ENCODE peak calls at places on chromosomes 3 and 15, in four cellular contexts. One of them, this sample, is unnamed.

GRCh38 chr3:88013592-88013991 is 45.2 kb downstream of the CGGBP1 start:
- DNase-seq in astrocyte of the spinal cord: no peak
- DNase-seq in choroid plexus epithelial cell: no peak
- DNase-seq in AG10803: no peak
- DNase-seq in this sample: no peak

GRCh38 chr3:194472290-194472920 is 14.4 kb downstream of the ATP13A3 start:
- DNase-seq in astrocyte of the spinal cord: peak
- DNase-seq in choroid plexus epithelial cell: peak
- DNase-seq in AG10803: peak
- DNase-seq in this sample: peak

GRCh38 chr3:154901263-154901662 is 178.9 kb upstream of the MME start:
- DNase-seq in astrocyte of the spinal cord: no peak
- DNase-seq in choroid plexus epithelial cell: no peak
- DNase-seq in AG10803: peak
- DNase-seq in this sample: no peak

GRCh38 chr3:136984837-136985236 is 27.1 kb downstream of the IL20RB start:
- DNase-seq in astrocyte of the spinal cord: peak
- DNase-seq in choroid plexus epithelial cell: peak
- DNase-seq in AG10803: peak
- DNase-seq in this sample: peak

GRCh38 chr3:34260266-34260990 is 462.0 kb downstream of the PDCD6IP start:
- DNase-seq in astrocyte of the spinal cord: peak
- DNase-seq in choroid plexus epithelial cell: peak
- DNase-seq in AG10803: peak
- DNase-seq in this sample: peak

GRCh38 chr3:156563900-156564682 is 9.2 kb upstream of the SSR3 start:
- DNase-seq in astrocyte of the spinal cord: no peak
- DNase-seq in choroid plexus epithelial cell: no peak
- DNase-seq in AG10803: peak
- DNase-seq in this sample: no peak

GRCh38 chr3:37504583-37505357 is 330.4 kb upstream of the LRRFIP2 start:
- DNase-seq in astrocyte of the spinal cord: no peak
- DNase-seq in choroid plexus epithelial cell: no peak
- DNase-seq in AG10803: no peak
- DNase-seq in this sample: no peak

GRCh38 chr15:59298255-59298856 is 74.3 kb downstream of the MYO1E start:
- DNase-seq in astrocyte of the spinal cord: no peak
- DNase-seq in choroid plexus epithelial cell: no peak
- DNase-seq in AG10803: no peak
- DNase-seq in this sample: no peak

GRCh38 chr3:142941373-142942123 is 21.9 kb downstream of the PAQR9 start:
- DNase-seq in astrocyte of the spinal cord: no peak
- DNase-seq in choroid plexus epithelial cell: no peak
- DNase-seq in AG10803: no peak
- DNase-seq in this sample: no peak

GRCh38 chr3:45995370-45996192 is at the start of gene FYCO1:
- DNase-seq in astrocyte of the spinal cord: peak
- DNase-seq in choroid plexus epithelial cell: peak
- DNase-seq in AG10803: peak
- DNase-seq in this sample: peak

GRCh38 chr15:78056714-78057269 is 20.7 kb downstream of the TBC1D2B start:
- DNase-seq in astrocyte of the spinal cord: no peak
- DNase-seq in choroid plexus epithelial cell: peak
- DNase-seq in AG10803: peak
- DNase-seq in this sample: peak

GRCh38 chr3:128997486-128997885 is 3.6 kb upstream of the CFAP92 start:
- DNase-seq in astrocyte of the spinal cord: no peak
- DNase-seq in choroid plexus epithelial cell: no peak
- DNase-seq in AG10803: no peak
- DNase-seq in this sample: no peak

GRCh38 chr3:13220991-13221390 is 147.8 kb upstream of the IQSEC1 start:
- DNase-seq in astrocyte of the spinal cord: no peak
- DNase-seq in choroid plexus epithelial cell: no peak
- DNase-seq in AG10803: no peak
- DNase-seq in this sample: no peak

GRCh38 chr3:42071720-42072582 is 19.2 kb upstream of the TRAK1 start:
- DNase-seq in astrocyte of the spinal cord: peak
- DNase-seq in choroid plexus epithelial cell: peak
- DNase-seq in AG10803: peak
- DNase-seq in this sample: peak

GRCh38 chr3:175266478-175266877 is 407.3 kb downstream of the NAALADL2 start:
- DNase-seq in astrocyte of the spinal cord: peak
- DNase-seq in choroid plexus epithelial cell: peak
- DNase-seq in AG10803: peak
- DNase-seq in this sample: peak

GRCh38 chr15:51132384-51133139 is 37.9 kb upstream of the TNFAIP8L3 start:
- DNase-seq in astrocyte of the spinal cord: peak
- DNase-seq in choroid plexus epithelial cell: peak
- DNase-seq in AG10803: peak
- DNase-seq in this sample: peak

GRCh38 chr3:63824309-63824708 is 5.2 kb downstream of the C3orf49 start:
- DNase-seq in astrocyte of the spinal cord: peak
- DNase-seq in choroid plexus epithelial cell: peak
- DNase-seq in AG10803: peak
- DNase-seq in this sample: peak

GRCh38 chr3:54784021-54784420 is 143.8 kb downstream of the LRTM1 start:
- DNase-seq in astrocyte of the spinal cord: no peak
- DNase-seq in choroid plexus epithelial cell: no peak
- DNase-seq in AG10803: no peak
- DNase-seq in this sample: no peak

GRCh38 chr3:168398371-168399030 is 302.8 kb upstream of the GOLIM4 start:
- DNase-seq in astrocyte of the spinal cord: peak
- DNase-seq in choroid plexus epithelial cell: peak
- DNase-seq in AG10803: peak
- DNase-seq in this sample: peak

GRCh38 chr15:99931703-99932603 is 198.7 kb upstream of the LYSMD4 start:
- DNase-seq in astrocyte of the spinal cord: no peak
- DNase-seq in choroid plexus epithelial cell: no peak
- DNase-seq in AG10803: no peak
- DNase-seq in this sample: no peak

GRCh38 chr15:88303455-88303854 is 46.9 kb upstream of the NTRK3 start:
- DNase-seq in astrocyte of the spinal cord: no peak
- DNase-seq in choroid plexus epithelial cell: no peak
- DNase-seq in AG10803: no peak
- DNase-seq in this sample: no peak

GRCh38 chr3:45417949-45418847 is 29.8 kb downstream of the LARS2 start:
- DNase-seq in astrocyte of the spinal cord: no peak
- DNase-seq in choroid plexus epithelial cell: no peak
- DNase-seq in AG10803: no peak
- DNase-seq in this sample: no peak

GRCh38 chr15:75725021-75725718 is 12.5 kb upstream of the CSPG4 start:
- DNase-seq in astrocyte of the spinal cord: no peak
- DNase-seq in choroid plexus epithelial cell: no peak
- DNase-seq in AG10803: no peak
- DNase-seq in this sample: no peak

GRCh38 chr15:92914768-92915221 is 14.7 kb downstream of the CHD2 start:
- DNase-seq in astrocyte of the spinal cord: no peak
- DNase-seq in choroid plexus epithelial cell: no peak
- DNase-seq in AG10803: no peak
- DNase-seq in this sample: no peak

GRCh38 chr15:67244966-67245478 is 9.4 kb downstream of the AAGAB start:
- DNase-seq in astrocyte of the spinal cord: peak
- DNase-seq in choroid plexus epithelial cell: peak
- DNase-seq in AG10803: peak
- DNase-seq in this sample: peak

GRCh38 chr3:11386413-11387155 is 114.4 kb downstream of the ATG7 start:
- DNase-seq in astrocyte of the spinal cord: peak
- DNase-seq in choroid plexus epithelial cell: no peak
- DNase-seq in AG10803: peak
- DNase-seq in this sample: peak

GRCh38 chr15:39381517-39381916 is 199.4 kb upstream of the THBS1 start:
- DNase-seq in astrocyte of the spinal cord: peak
- DNase-seq in choroid plexus epithelial cell: peak
- DNase-seq in AG10803: peak
- DNase-seq in this sample: no peak

GRCh38 chr3:170536712-170537111 is 49.2 kb downstream of the SLC7A14 start:
- DNase-seq in astrocyte of the spinal cord: no peak
- DNase-seq in choroid plexus epithelial cell: no peak
- DNase-seq in AG10803: no peak
- DNase-seq in this sample: no peak

GRCh38 chr15:60477991-60478632 is 830 bp downstream of the ICE2 start:
- DNase-seq in astrocyte of the spinal cord: peak
- DNase-seq in choroid plexus epithelial cell: peak
- DNase-seq in AG10803: peak
- DNase-seq in this sample: peak

GRCh38 chr15:97598353-97598798 is 362.1 kb upstream of the ARRDC4 start:
- DNase-seq in astrocyte of the spinal cord: no peak
- DNase-seq in choroid plexus epithelial cell: peak
- DNase-seq in AG10803: no peak
- DNase-seq in this sample: no peak

GRCh38 chr3:101081990-101082389 is 88.8 kb upstream of the ABI3BP start:
- DNase-seq in astrocyte of the spinal cord: peak
- DNase-seq in choroid plexus epithelial cell: peak
- DNase-seq in AG10803: no peak
- DNase-seq in this sample: no peak

GRCh38 chr3:38646630-38647029 is 2.9 kb downstream of the SCN5A start:
- DNase-seq in astrocyte of the spinal cord: peak
- DNase-seq in choroid plexus epithelial cell: peak
- DNase-seq in AG10803: peak
- DNase-seq in this sample: peak

GRCh38 chr15:56244811-56245576 is 1.3 kb upstream of the RFX7 start:
- DNase-seq in astrocyte of the spinal cord: no peak
- DNase-seq in choroid plexus epithelial cell: no peak
- DNase-seq in AG10803: no peak
- DNase-seq in this sample: no peak
- H3K4me3 ChIP-seq in astrocyte of the spinal cord: peak
- H3K4me3 ChIP-seq in choroid plexus epithelial cell: peak
- H3K4me3 ChIP-seq in AG10803: peak
- H3K4me3 ChIP-seq in this sample: peak

GRCh38 chr3:28267984-28268849 is 26.8 kb downstream of the CMC1 start:
- DNase-seq in astrocyte of the spinal cord: no peak
- DNase-seq in choroid plexus epithelial cell: no peak
- DNase-seq in AG10803: no peak
- DNase-seq in this sample: no peak
- TF ChIP-seq CTCF in astrocyte of the spinal cord: no peak
- TF ChIP-seq CTCF in choroid plexus epithelial cell: no peak
- TF ChIP-seq CTCF in AG10803: no peak
- TF ChIP-seq CTCF in this sample: no peak

GRCh38 chr3:73433079-73433478 is 191.7 kb downstream of the PDZRN3 start:
- DNase-seq in astrocyte of the spinal cord: no peak
- DNase-seq in choroid plexus epithelial cell: peak
- DNase-seq in AG10803: no peak
- DNase-seq in this sample: no peak

GRCh38 chr3:73431136-73431933 is 193.4 kb downstream of the PDZRN3 start:
- DNase-seq in astrocyte of the spinal cord: no peak
- DNase-seq in choroid plexus epithelial cell: no peak
- DNase-seq in AG10803: no peak
- DNase-seq in this sample: no peak

GRCh38 chr3:73433681-73434080 is 191.1 kb downstream of the PDZRN3 start:
- DNase-seq in astrocyte of the spinal cord: no peak
- DNase-seq in choroid plexus epithelial cell: peak
- DNase-seq in AG10803: no peak
- DNase-seq in this sample: no peak

GRCh38 chr3:73432723-73433032 is 192.1 kb downstream of the PDZRN3 start:
- DNase-seq in astrocyte of the spinal cord: no peak
- DNase-seq in choroid plexus epithelial cell: no peak
- DNase-seq in AG10803: no peak
- DNase-seq in this sample: no peak

DNA sequence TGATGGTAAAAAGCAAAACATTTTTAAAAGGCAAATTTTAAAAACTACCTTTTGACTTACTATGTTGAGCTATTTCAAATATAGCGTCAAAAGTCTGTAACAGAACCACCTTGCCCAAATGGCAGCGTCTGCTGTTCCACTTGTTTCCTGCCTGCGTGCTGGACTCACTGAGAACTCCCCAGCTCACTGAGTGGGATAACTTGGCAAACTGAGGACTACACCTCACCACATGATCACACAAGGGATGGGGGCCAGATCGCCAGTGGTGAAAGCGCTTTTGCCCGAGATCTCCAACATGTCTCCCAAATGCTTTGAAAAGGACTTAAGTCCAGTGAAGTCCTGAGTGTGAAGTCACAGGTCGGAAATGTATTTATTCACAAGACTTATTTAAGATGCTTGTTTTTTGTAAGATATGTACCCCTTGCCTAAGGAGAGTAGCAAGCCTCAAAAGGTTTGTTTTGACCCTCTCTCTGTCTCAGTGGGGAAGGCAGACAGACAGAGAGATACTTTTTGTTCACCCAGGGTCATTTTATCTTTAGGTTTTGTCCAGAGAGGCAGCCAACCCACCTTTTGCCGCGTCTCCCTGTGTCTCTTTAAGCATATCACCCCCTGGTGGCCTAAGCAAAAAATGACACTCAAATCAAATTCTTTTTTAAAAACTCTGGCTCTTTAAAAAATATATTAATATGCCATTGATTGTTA is 192.6 kb downstream of the PDZRN3 start:
- DNase-seq in astrocyte of the spinal cord: peak
- DNase-seq in choroid plexus epithelial cell: peak
- DNase-seq in AG10803: peak
- DNase-seq in this sample: peak
- H3K4me3 ChIP-seq in astrocyte of the spinal cord: no peak
- H3K4me3 ChIP-seq in choroid plexus epithelial cell: no peak
- H3K4me3 ChIP-seq in AG10803: no peak
- H3K4me3 ChIP-seq in this sample: no peak

DNA sequence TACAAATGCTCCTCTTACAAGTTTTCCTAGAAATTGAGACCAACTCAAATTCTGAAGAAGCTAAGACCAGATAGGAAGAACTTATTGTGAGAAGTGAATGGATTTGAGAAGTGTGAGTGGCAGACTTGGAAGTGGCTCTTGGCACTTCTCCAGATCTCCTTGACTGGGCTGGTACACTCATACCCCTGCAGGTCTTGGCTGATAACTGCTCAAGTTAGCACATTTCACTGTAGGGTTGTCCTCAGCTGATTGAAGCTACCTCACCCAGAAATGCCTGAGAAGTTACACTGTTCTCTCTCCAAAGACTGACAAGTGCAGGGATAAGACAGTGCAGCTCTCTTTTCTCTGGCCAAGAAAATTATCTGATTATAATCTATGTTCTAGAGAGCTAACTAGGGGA is 16.5 kb upstream of the CLDN1 start:
- DNase-seq in astrocyte of the spinal cord: no peak
- DNase-seq in choroid plexus epithelial cell: no peak
- DNase-seq in AG10803: no peak
- DNase-seq in this sample: no peak
- TF ChIP-seq CTCF in astrocyte of the spinal cord: no peak
- TF ChIP-seq CTCF in choroid plexus epithelial cell: no peak
- TF ChIP-seq CTCF in AG10803: no peak
- TF ChIP-seq CTCF in this sample: no peak

This sample was measured in fibroblast of pulmonary artery.